ENCODE peak calls at places on chromosomes 7 and 10, in seven cellular contexts. One of them, this sample, is unnamed.

GRCh38 chr10:8767616-8768015 is 713.1 kb downstream of the GATA3 start:
- DNase-seq in stimulated activated CD8-positive, alpha-beta memory T cell treated with anti-CD3 and anti-CD28 coated beads, Interleukin-12 subunit alpha, Interleukin-12 subunit beta, amount 100 ng/mL, for 4 hours: no peak
- DNase-seq in hepatocyte: no peak
- DNase-seq in HFFc6: no peak
- DNase-seq in RWPE2: no peak
- DNase-seq in effector memory CD4-positive, alpha-beta T cell: no peak
- DNase-seq in endodermal cell: no peak
- DNase-seq in this sample: no peak

GRCh38 chr7:99290980-99291607 is 18.5 kb downstream of the MYH16 start:
- DNase-seq in stimulated activated CD8-positive, alpha-beta memory T cell treated with anti-CD3 and anti-CD28 coated beads, Interleukin-12 subunit alpha, Interleukin-12 subunit beta, amount 100 ng/mL, for 4 hours: no peak
- DNase-seq in hepatocyte: no peak
- DNase-seq in HFFc6: no peak
- DNase-seq in RWPE2: no peak
- DNase-seq in effector memory CD4-positive, alpha-beta T cell: no peak
- DNase-seq in endodermal cell: no peak
- DNase-seq in this sample: no peak

GRCh38 chr7:114711244-114711643 is 210.7 kb upstream of the MDFIC start:
- DNase-seq in stimulated activated CD8-positive, alpha-beta memory T cell treated with anti-CD3 and anti-CD28 coated beads, Interleukin-12 subunit alpha, Interleukin-12 subunit beta, amount 100 ng/mL, for 4 hours: no peak
- DNase-seq in hepatocyte: no peak
- DNase-seq in HFFc6: no peak
- DNase-seq in RWPE2: no peak
- DNase-seq in effector memory CD4-positive, alpha-beta T cell: no peak
- DNase-seq in endodermal cell: no peak
- DNase-seq in this sample: no peak

GRCh38 chr7:149869867-149870266 is 3.9 kb upstream of the ATP6V0E2 start:
- DNase-seq in stimulated activated CD8-positive, alpha-beta memory T cell treated with anti-CD3 and anti-CD28 coated beads, Interleukin-12 subunit alpha, Interleukin-12 subunit beta, amount 100 ng/mL, for 4 hours: no peak
- DNase-seq in hepatocyte: no peak
- DNase-seq in HFFc6: no peak
- DNase-seq in RWPE2: no peak
- DNase-seq in effector memory CD4-positive, alpha-beta T cell: no peak
- DNase-seq in endodermal cell: peak
- DNase-seq in this sample: no peak

GRCh38 chr10:81905161-81905560 is 30.2 kb downstream of the NRG3 start:
- DNase-seq in stimulated activated CD8-positive, alpha-beta memory T cell treated with anti-CD3 and anti-CD28 coated beads, Interleukin-12 subunit alpha, Interleukin-12 subunit beta, amount 100 ng/mL, for 4 hours: no peak
- DNase-seq in hepatocyte: no peak
- DNase-seq in HFFc6: no peak
- DNase-seq in RWPE2: no peak
- DNase-seq in effector memory CD4-positive, alpha-beta T cell: no peak
- DNase-seq in endodermal cell: no peak
- DNase-seq in this sample: no peak

GRCh38 chr10:107790271-107790670 is 625.8 kb upstream of the SORCS1 start:
- DNase-seq in stimulated activated CD8-positive, alpha-beta memory T cell treated with anti-CD3 and anti-CD28 coated beads, Interleukin-12 subunit alpha, Interleukin-12 subunit beta, amount 100 ng/mL, for 4 hours: no peak
- DNase-seq in hepatocyte: no peak
- DNase-seq in HFFc6: no peak
- DNase-seq in RWPE2: no peak
- DNase-seq in effector memory CD4-positive, alpha-beta T cell: no peak
- DNase-seq in endodermal cell: no peak
- DNase-seq in this sample: no peak

GRCh38 chr10:92702301-92702916 is 12.7 kb downstream of the HHEX start:
- DNase-seq in stimulated activated CD8-positive, alpha-beta memory T cell treated with anti-CD3 and anti-CD28 coated beads, Interleukin-12 subunit alpha, Interleukin-12 subunit beta, amount 100 ng/mL, for 4 hours: no peak
- DNase-seq in hepatocyte: no peak
- DNase-seq in HFFc6: no peak
- DNase-seq in RWPE2: no peak
- DNase-seq in effector memory CD4-positive, alpha-beta T cell: no peak
- DNase-seq in endodermal cell: no peak
- DNase-seq in this sample: no peak

GRCh38 chr10:29748109-29748650 is 113.4 kb upstream of the SVIL start:
- DNase-seq in stimulated activated CD8-positive, alpha-beta memory T cell treated with anti-CD3 and anti-CD28 coated beads, Interleukin-12 subunit alpha, Interleukin-12 subunit beta, amount 100 ng/mL, for 4 hours: no peak
- DNase-seq in hepatocyte: no peak
- DNase-seq in HFFc6: no peak
- DNase-seq in RWPE2: no peak
- DNase-seq in effector memory CD4-positive, alpha-beta T cell: no peak
- DNase-seq in endodermal cell: no peak
- DNase-seq in this sample: no peak

GRCh38 chr7:98470131-98470985 is 69.5 kb upstream of the BAIAP2L1 start:
- DNase-seq in stimulated activated CD8-positive, alpha-beta memory T cell treated with anti-CD3 and anti-CD28 coated beads, Interleukin-12 subunit alpha, Interleukin-12 subunit beta, amount 100 ng/mL, for 4 hours: no peak
- DNase-seq in hepatocyte: peak
- DNase-seq in HFFc6: no peak
- DNase-seq in RWPE2: peak
- DNase-seq in effector memory CD4-positive, alpha-beta T cell: no peak
- DNase-seq in endodermal cell: peak
- DNase-seq in this sample: no peak

GRCh38 chr10:128875030-128875744 is 591.9 kb upstream of the MGMT start:
- DNase-seq in stimulated activated CD8-positive, alpha-beta memory T cell treated with anti-CD3 and anti-CD28 coated beads, Interleukin-12 subunit alpha, Interleukin-12 subunit beta, amount 100 ng/mL, for 4 hours: no peak
- DNase-seq in hepatocyte: no peak
- DNase-seq in HFFc6: no peak
- DNase-seq in RWPE2: no peak
- DNase-seq in effector memory CD4-positive, alpha-beta T cell: no peak
- DNase-seq in endodermal cell: peak
- DNase-seq in this sample: no peak

GRCh38 chr7:83032195-83032594 is 130.5 kb downstream of the PCLO start:
- DNase-seq in stimulated activated CD8-positive, alpha-beta memory T cell treated with anti-CD3 and anti-CD28 coated beads, Interleukin-12 subunit alpha, Interleukin-12 subunit beta, amount 100 ng/mL, for 4 hours: no peak
- DNase-seq in hepatocyte: no peak
- DNase-seq in HFFc6: no peak
- DNase-seq in RWPE2: no peak
- DNase-seq in effector memory CD4-positive, alpha-beta T cell: no peak
- DNase-seq in endodermal cell: no peak
- DNase-seq in this sample: no peak

GRCh38 chr7:29564455-29565185 is 985 bp downstream of the PRR15 start:
- DNase-seq in stimulated activated CD8-positive, alpha-beta memory T cell treated with anti-CD3 and anti-CD28 coated beads, Interleukin-12 subunit alpha, Interleukin-12 subunit beta, amount 100 ng/mL, for 4 hours: no peak
- DNase-seq in hepatocyte: peak
- DNase-seq in HFFc6: peak
- DNase-seq in RWPE2: peak
- DNase-seq in effector memory CD4-positive, alpha-beta T cell: no peak
- DNase-seq in endodermal cell: peak
- DNase-seq in this sample: peak

GRCh38 chr7:41029072-41029492 is 673.8 kb downstream of the INHBA start:
- DNase-seq in stimulated activated CD8-positive, alpha-beta memory T cell treated with anti-CD3 and anti-CD28 coated beads, Interleukin-12 subunit alpha, Interleukin-12 subunit beta, amount 100 ng/mL, for 4 hours: no peak
- DNase-seq in hepatocyte: peak
- DNase-seq in HFFc6: peak
- DNase-seq in RWPE2: peak
- DNase-seq in effector memory CD4-positive, alpha-beta T cell: no peak
- DNase-seq in endodermal cell: no peak
- DNase-seq in this sample: no peak

GRCh38 chr10:34370121-34370520 is 445.0 kb downstream of the PARD3 start:
- DNase-seq in stimulated activated CD8-positive, alpha-beta memory T cell treated with anti-CD3 and anti-CD28 coated beads, Interleukin-12 subunit alpha, Interleukin-12 subunit beta, amount 100 ng/mL, for 4 hours: no peak
- DNase-seq in hepatocyte: no peak
- DNase-seq in HFFc6: no peak
- DNase-seq in RWPE2: no peak
- DNase-seq in effector memory CD4-positive, alpha-beta T cell: no peak
- DNase-seq in endodermal cell: no peak
- DNase-seq in this sample: no peak

GRCh38 chr10:48300556-48300955 is 5.9 kb upstream of the MAPK8 start:
- DNase-seq in stimulated activated CD8-positive, alpha-beta memory T cell treated with anti-CD3 and anti-CD28 coated beads, Interleukin-12 subunit alpha, Interleukin-12 subunit beta, amount 100 ng/mL, for 4 hours: no peak
- DNase-seq in hepatocyte: no peak
- DNase-seq in HFFc6: no peak
- DNase-seq in RWPE2: no peak
- DNase-seq in effector memory CD4-positive, alpha-beta T cell: no peak
- DNase-seq in endodermal cell: peak
- DNase-seq in this sample: no peak

GRCh38 chr7:142371586-142372377 is 113.9 kb upstream of the PRSS58 start:
- DNase-seq in stimulated activated CD8-positive, alpha-beta memory T cell treated with anti-CD3 and anti-CD28 coated beads, Interleukin-12 subunit alpha, Interleukin-12 subunit beta, amount 100 ng/mL, for 4 hours: no peak
- DNase-seq in hepatocyte: no peak
- DNase-seq in HFFc6: no peak
- DNase-seq in RWPE2: no peak
- DNase-seq in effector memory CD4-positive, alpha-beta T cell: no peak
- DNase-seq in endodermal cell: no peak
- DNase-seq in this sample: no peak

GRCh38 chr10:813286-813685 is 118.2 kb downstream of the LARP4B start:
- DNase-seq in stimulated activated CD8-positive, alpha-beta memory T cell treated with anti-CD3 and anti-CD28 coated beads, Interleukin-12 subunit alpha, Interleukin-12 subunit beta, amount 100 ng/mL, for 4 hours: no peak
- DNase-seq in hepatocyte: no peak
- DNase-seq in HFFc6: no peak
- DNase-seq in RWPE2: no peak
- DNase-seq in effector memory CD4-positive, alpha-beta T cell: no peak
- DNase-seq in endodermal cell: no peak
- DNase-seq in this sample: no peak

GRCh38 chr7:537911-538634 is 18.4 kb upstream of the PDGFA start:
- DNase-seq in stimulated activated CD8-positive, alpha-beta memory T cell treated with anti-CD3 and anti-CD28 coated beads, Interleukin-12 subunit alpha, Interleukin-12 subunit beta, amount 100 ng/mL, for 4 hours: no peak
- DNase-seq in hepatocyte: peak
- DNase-seq in HFFc6: peak
- DNase-seq in RWPE2: peak
- DNase-seq in effector memory CD4-positive, alpha-beta T cell: no peak
- DNase-seq in endodermal cell: peak
- DNase-seq in this sample: peak

GRCh38 chr10:48309711-48310226 is 3.3 kb downstream of the MAPK8 start:
- DNase-seq in stimulated activated CD8-positive, alpha-beta memory T cell treated with anti-CD3 and anti-CD28 coated beads, Interleukin-12 subunit alpha, Interleukin-12 subunit beta, amount 100 ng/mL, for 4 hours: no peak
- DNase-seq in hepatocyte: peak
- DNase-seq in HFFc6: peak
- DNase-seq in RWPE2: no peak
- DNase-seq in effector memory CD4-positive, alpha-beta T cell: no peak
- DNase-seq in endodermal cell: no peak
- DNase-seq in this sample: no peak

GRCh38 chr7:44136731-44137130 is 4.4 kb downstream of the MYL7 start:
- DNase-seq in stimulated activated CD8-positive, alpha-beta memory T cell treated with anti-CD3 and anti-CD28 coated beads, Interleukin-12 subunit alpha, Interleukin-12 subunit beta, amount 100 ng/mL, for 4 hours: no peak
- DNase-seq in hepatocyte: no peak
- DNase-seq in HFFc6: no peak
- DNase-seq in RWPE2: no peak
- DNase-seq in effector memory CD4-positive, alpha-beta T cell: no peak
- DNase-seq in endodermal cell: no peak
- DNase-seq in this sample: no peak

GRCh38 chr7:123824754-123825067 is 20.3 kb upstream of the HYAL4 start:
- DNase-seq in stimulated activated CD8-positive, alpha-beta memory T cell treated with anti-CD3 and anti-CD28 coated beads, Interleukin-12 subunit alpha, Interleukin-12 subunit beta, amount 100 ng/mL, for 4 hours: no peak
- DNase-seq in hepatocyte: peak
- DNase-seq in HFFc6: no peak
- DNase-seq in RWPE2: no peak
- DNase-seq in effector memory CD4-positive, alpha-beta T cell: no peak
- DNase-seq in endodermal cell: no peak
- DNase-seq in this sample: no peak

GRCh38 chr7:124071843-124072242 is 39.0 kb upstream of the TMEM229A start:
- DNase-seq in stimulated activated CD8-positive, alpha-beta memory T cell treated with anti-CD3 and anti-CD28 coated beads, Interleukin-12 subunit alpha, Interleukin-12 subunit beta, amount 100 ng/mL, for 4 hours: no peak
- DNase-seq in hepatocyte: no peak
- DNase-seq in HFFc6: no peak
- DNase-seq in RWPE2: no peak
- DNase-seq in effector memory CD4-positive, alpha-beta T cell: no peak
- DNase-seq in endodermal cell: no peak
- DNase-seq in this sample: no peak

GRCh38 chr10:84510121-84510520 is 181.7 kb downstream of the CCSER2 start:
- DNase-seq in stimulated activated CD8-positive, alpha-beta memory T cell treated with anti-CD3 and anti-CD28 coated beads, Interleukin-12 subunit alpha, Interleukin-12 subunit beta, amount 100 ng/mL, for 4 hours: no peak
- DNase-seq in hepatocyte: no peak
- DNase-seq in HFFc6: peak
- DNase-seq in RWPE2: no peak
- DNase-seq in effector memory CD4-positive, alpha-beta T cell: no peak
- DNase-seq in endodermal cell: no peak
- DNase-seq in this sample: no peak

GRCh38 chr7:38398725-38399321 is 125.4 kb upstream of the TARP start:
- DNase-seq in stimulated activated CD8-positive, alpha-beta memory T cell treated with anti-CD3 and anti-CD28 coated beads, Interleukin-12 subunit alpha, Interleukin-12 subunit beta, amount 100 ng/mL, for 4 hours: peak
- DNase-seq in hepatocyte: peak
- DNase-seq in HFFc6: peak
- DNase-seq in RWPE2: no peak
- DNase-seq in effector memory CD4-positive, alpha-beta T cell: peak
- DNase-seq in endodermal cell: peak
- DNase-seq in this sample: peak

GRCh38 chr7:22477262-22477661 is 22.7 kb downstream of the STEAP1B start:
- DNase-seq in stimulated activated CD8-positive, alpha-beta memory T cell treated with anti-CD3 and anti-CD28 coated beads, Interleukin-12 subunit alpha, Interleukin-12 subunit beta, amount 100 ng/mL, for 4 hours: no peak
- DNase-seq in hepatocyte: no peak
- DNase-seq in HFFc6: no peak
- DNase-seq in RWPE2: no peak
- DNase-seq in effector memory CD4-positive, alpha-beta T cell: no peak
- DNase-seq in endodermal cell: no peak
- DNase-seq in this sample: no peak

GRCh38 chr10:118278649-118279048 is 63.5 kb downstream of the FAM204A start:
- DNase-seq in stimulated activated CD8-positive, alpha-beta memory T cell treated with anti-CD3 and anti-CD28 coated beads, Interleukin-12 subunit alpha, Interleukin-12 subunit beta, amount 100 ng/mL, for 4 hours: no peak
- DNase-seq in hepatocyte: no peak
- DNase-seq in HFFc6: no peak
- DNase-seq in RWPE2: no peak
- DNase-seq in effector memory CD4-positive, alpha-beta T cell: no peak
- DNase-seq in endodermal cell: no peak
- DNase-seq in this sample: no peak

GRCh38 chr10:49151025-49151445 is 17.2 kb upstream of the FAM170B start:
- DNase-seq in stimulated activated CD8-positive, alpha-beta memory T cell treated with anti-CD3 and anti-CD28 coated beads, Interleukin-12 subunit alpha, Interleukin-12 subunit beta, amount 100 ng/mL, for 4 hours: no peak
- DNase-seq in hepatocyte: no peak
- DNase-seq in HFFc6: no peak
- DNase-seq in RWPE2: no peak
- DNase-seq in effector memory CD4-positive, alpha-beta T cell: no peak
- DNase-seq in endodermal cell: no peak
- DNase-seq in this sample: no peak

GRCh38 chr7:102138676-102139075 is 148.0 kb upstream of the SH2B2 start:
- DNase-seq in stimulated activated CD8-positive, alpha-beta memory T cell treated with anti-CD3 and anti-CD28 coated beads, Interleukin-12 subunit alpha, Interleukin-12 subunit beta, amount 100 ng/mL, for 4 hours: no peak
- DNase-seq in hepatocyte: no peak
- DNase-seq in HFFc6: no peak
- DNase-seq in RWPE2: no peak
- DNase-seq in effector memory CD4-positive, alpha-beta T cell: no peak
- DNase-seq in endodermal cell: no peak
- DNase-seq in this sample: no peak

GRCh38 chr7:118195837-118196474 is 12.0 kb downstream of the LSM8 start:
- DNase-seq in stimulated activated CD8-positive, alpha-beta memory T cell treated with anti-CD3 and anti-CD28 coated beads, Interleukin-12 subunit alpha, Interleukin-12 subunit beta, amount 100 ng/mL, for 4 hours: no peak
- DNase-seq in hepatocyte: peak
- DNase-seq in HFFc6: peak
- DNase-seq in RWPE2: no peak
- DNase-seq in effector memory CD4-positive, alpha-beta T cell: peak
- DNase-seq in endodermal cell: peak
- DNase-seq in this sample: peak

GRCh38 chr7:127382301-127383085 is 10.0 kb downstream of the ZNF800 start:
- DNase-seq in stimulated activated CD8-positive, alpha-beta memory T cell treated with anti-CD3 and anti-CD28 coated beads, Interleukin-12 subunit alpha, Interleukin-12 subunit beta, amount 100 ng/mL, for 4 hours: no peak
- DNase-seq in hepatocyte: no peak
- DNase-seq in HFFc6: no peak
- DNase-seq in RWPE2: no peak
- DNase-seq in effector memory CD4-positive, alpha-beta T cell: no peak
- DNase-seq in endodermal cell: no peak
- DNase-seq in this sample: no peak

GRCh38 chr10:3848768-3849643 is 64.0 kb upstream of the KLF6 start:
- DNase-seq in stimulated activated CD8-positive, alpha-beta memory T cell treated with anti-CD3 and anti-CD28 coated beads, Interleukin-12 subunit alpha, Interleukin-12 subunit beta, amount 100 ng/mL, for 4 hours: no peak
- DNase-seq in hepatocyte: no peak
- DNase-seq in HFFc6: peak
- DNase-seq in RWPE2: no peak
- DNase-seq in effector memory CD4-positive, alpha-beta T cell: no peak
- DNase-seq in endodermal cell: no peak
- DNase-seq in this sample: no peak

GRCh38 chr10:75304740-75305380 is 69.1 kb upstream of the COMTD1 start:
- DNase-seq in stimulated activated CD8-positive, alpha-beta memory T cell treated with anti-CD3 and anti-CD28 coated beads, Interleukin-12 subunit alpha, Interleukin-12 subunit beta, amount 100 ng/mL, for 4 hours: no peak
- DNase-seq in hepatocyte: no peak
- DNase-seq in HFFc6: no peak
- DNase-seq in RWPE2: no peak
- DNase-seq in effector memory CD4-positive, alpha-beta T cell: no peak
- DNase-seq in endodermal cell: no peak
- DNase-seq in this sample: no peak

GRCh38 chr7:20591086-20591485 is 24.4 kb upstream of the ABCB5 start:
- DNase-seq in stimulated activated CD8-positive, alpha-beta memory T cell treated with anti-CD3 and anti-CD28 coated beads, Interleukin-12 subunit alpha, Interleukin-12 subunit beta, amount 100 ng/mL, for 4 hours: no peak
- DNase-seq in hepatocyte: no peak
- DNase-seq in HFFc6: no peak
- DNase-seq in RWPE2: no peak
- DNase-seq in effector memory CD4-positive, alpha-beta T cell: no peak
- DNase-seq in endodermal cell: no peak
- DNase-seq in this sample: no peak